ENCODE peak calls at places on chromosomes 1 and 21, in five cellular contexts. One of them, this sample, is unnamed.

GRCh38 chr1:156859523-156860112 is 701 bp upstream of the INSRR start:
- DNase-seq in B cell: peak; percentile 54
- DNase-seq in neural crest cell: peak; percentile 37
- DNase-seq in activated CD4-positive, alpha-beta T cell treated with anti-CD3 and anti-CD28 coated beads, Interleukin-2, amount 50 U/mL, for 48 hours: peak; percentile 37
- DNase-seq in A172: no peak
- DNase-seq in this sample: peak; percentile 8

GRCh38 chr21:37915941-37916794 is at the start of gene KCNJ6:
- DNase-seq in B cell: no peak
- DNase-seq in neural crest cell: peak; percentile 85
- DNase-seq in activated CD4-positive, alpha-beta T cell treated with anti-CD3 and anti-CD28 coated beads, Interleukin-2, amount 50 U/mL, for 48 hours: peak; percentile 10
- DNase-seq in A172: peak; percentile 6
- DNase-seq in this sample: no peak

GRCh38 chr21:46061950-46062349 is 36.0 kb upstream of the COL6A2 start:
- DNase-seq in B cell: no peak
- DNase-seq in neural crest cell: no peak
- DNase-seq in activated CD4-positive, alpha-beta T cell treated with anti-CD3 and anti-CD28 coated beads, Interleukin-2, amount 50 U/mL, for 48 hours: no peak
- DNase-seq in A172: no peak
- DNase-seq in this sample: no peak

GRCh38 chr1:157697781-157698569 is 2.6 kb downstream of the FCRL3 start:
- DNase-seq in B cell: no peak
- DNase-seq in neural crest cell: no peak
- DNase-seq in activated CD4-positive, alpha-beta T cell treated with anti-CD3 and anti-CD28 coated beads, Interleukin-2, amount 50 U/mL, for 48 hours: no peak
- DNase-seq in A172: no peak
- DNase-seq in this sample: no peak

GRCh38 chr1:205568469-205569361 is 63.1 kb downstream of the ELK4 start:
- DNase-seq in B cell: peak; percentile 73
- DNase-seq in neural crest cell: no peak
- DNase-seq in activated CD4-positive, alpha-beta T cell treated with anti-CD3 and anti-CD28 coated beads, Interleukin-2, amount 50 U/mL, for 48 hours: no peak
- DNase-seq in A172: no peak
- DNase-seq in this sample: no peak

GRCh38 chr1:230274254-230274653 is 151.9 kb downstream of the PGBD5 start:
- DNase-seq in B cell: no peak
- DNase-seq in neural crest cell: no peak
- DNase-seq in activated CD4-positive, alpha-beta T cell treated with anti-CD3 and anti-CD28 coated beads, Interleukin-2, amount 50 U/mL, for 48 hours: no peak
- DNase-seq in A172: no peak
- DNase-seq in this sample: no peak

GRCh38 chr21:35381743-35382310 is 332.7 kb upstream of the RUNX1 start:
- DNase-seq in B cell: no peak
- DNase-seq in neural crest cell: no peak
- DNase-seq in activated CD4-positive, alpha-beta T cell treated with anti-CD3 and anti-CD28 coated beads, Interleukin-2, amount 50 U/mL, for 48 hours: no peak
- DNase-seq in A172: no peak
- DNase-seq in this sample: no peak

GRCh38 chr1:41670558-41670957 is 186.1 kb upstream of the EDN2 start:
- DNase-seq in B cell: no peak
- DNase-seq in neural crest cell: no peak
- DNase-seq in activated CD4-positive, alpha-beta T cell treated with anti-CD3 and anti-CD28 coated beads, Interleukin-2, amount 50 U/mL, for 48 hours: peak; percentile 52
- DNase-seq in A172: peak; percentile 74
- DNase-seq in this sample: no peak

GRCh38 chr1:160744287-160744857 is 5.3 kb downstream of the SLAMF7 start:
- DNase-seq in B cell: no peak
- DNase-seq in neural crest cell: no peak
- DNase-seq in activated CD4-positive, alpha-beta T cell treated with anti-CD3 and anti-CD28 coated beads, Interleukin-2, amount 50 U/mL, for 48 hours: no peak
- DNase-seq in A172: no peak
- DNase-seq in this sample: no peak

GRCh38 chr1:200780545-200781444 is 42.1 kb downstream of the CAMSAP2 start:
- DNase-seq in B cell: no peak
- DNase-seq in neural crest cell: no peak
- DNase-seq in activated CD4-positive, alpha-beta T cell treated with anti-CD3 and anti-CD28 coated beads, Interleukin-2, amount 50 U/mL, for 48 hours: no peak
- DNase-seq in A172: peak; percentile 23
- DNase-seq in this sample: no peak

GRCh38 chr21:21003701-21004100 is 5.5 kb downstream of the NCAM2 start:
- DNase-seq in B cell: no peak
- DNase-seq in neural crest cell: no peak
- DNase-seq in activated CD4-positive, alpha-beta T cell treated with anti-CD3 and anti-CD28 coated beads, Interleukin-2, amount 50 U/mL, for 48 hours: no peak
- DNase-seq in A172: peak; percentile 26
- DNase-seq in this sample: no peak